ENCODE peak calls at places on chromosome 21, in ten cellular contexts. B is IMR-90, G is Peyer's patch, T is body of pancreas, J is adrenal gland, I is A549, H is NB4, C is stomach, R is lower leg skin, O is heart left ventricle. F is an unnamed sample.

GRCh38 chr21:25424045-25424444 is 183.2 kb downstream of the MRPL39 start:
- DNase-seq in B (no peak), G (no peak), T (no peak), J (no peak), I (no peak), H (no peak), C (no peak), R (no peak), O (no peak), F (no peak)

GRCh38 chr21:45427331-45428271 is 22.6 kb downstream of the COL18A1 start:
- DNase-seq in B (peak), G (peak), T (peak), J (peak), I (peak), H (no peak), C (peak), R (no peak), O (no peak), F (peak)

GRCh38 chr21:31732891-31733520 is 1.1 kb upstream of the SCAF4 start:
- DNase-seq in B (peak), G (peak), T (peak), J (peak), I (peak), H (peak), C (no peak), R (no peak), O (no peak), F (peak)

GRCh38 chr21:28975401-28975800 is 17.3 kb downstream of the LTN1 start:
- DNase-seq in B (peak), G (no peak), T (no peak), J (no peak), I (no peak), H (no peak), C (no peak), R (no peak), O (no peak), F (no peak)

GRCh38 chr21:46459356-46460112 is 843 bp downstream of the DIP2A start:
- DNase-seq in B (peak), G (peak), T (peak), J (peak), I (no peak), H (peak), C (peak), R (peak), O (peak), F (peak)

GRCh38 chr21:15804247-15804985 is 74.6 kb downstream of the USP25 start:
- DNase-seq in B (no peak), G (no peak), T (no peak), J (no peak), I (no peak), H (peak), C (no peak), R (no peak), O (no peak), F (no peak)

GRCh38 chr21:42031816-42032215 is 21.7 kb upstream of the ZBTB21 start:
- DNase-seq in B (no peak), G (no peak), T (no peak), J (no peak), I (no peak), H (no peak), C (no peak), R (no peak), O (no peak), F (no peak)

GRCh38 chr21:34365794-34366193 is 2.0 kb downstream of the KCNE2 start:
- DNase-seq in B (no peak), G (peak), T (no peak), J (peak), I (no peak), H (no peak), C (peak), R (no peak), O (no peak), F (no peak)

GRCh38 chr21:34790341-34790740 is 121.5 kb downstream of the CLIC6 start:
- DNase-seq in B (no peak), G (no peak), T (no peak), J (no peak), I (no peak), H (no peak), C (no peak), R (no peak), O (no peak), F (no peak)

GRCh38 chr21:35543746-35544145 is 494.6 kb upstream of the RUNX1 start:
- DNase-seq in B (no peak), G (no peak), T (no peak), J (no peak), I (no peak), H (no peak), C (no peak), R (no peak), O (no peak), F (no peak)

GRCh38 chr21:35508389-35508888 is 459.3 kb upstream of the RUNX1 start:
- DNase-seq in B (peak), G (peak), T (peak), J (peak), I (peak), H (peak), C (peak), R (peak), O (peak), F (peak)

GRCh38 chr21:31316488-31317169 is 27.4 kb downstream of the TIAM1 start:
- DNase-seq in B (peak), G (no peak), T (no peak), J (no peak), I (no peak), H (no peak), C (no peak), R (no peak), O (no peak), F (no peak)

GRCh38 chr21:17514124-17514481 is 1.3 kb downstream of the CXADR start:
- DNase-seq in B (no peak), G (no peak), T (no peak), J (no peak), I (no peak), H (no peak), C (no peak), R (no peak), O (no peak), F (no peak)

GRCh38 chr21:25307489-25307888 is 299.8 kb downstream of the MRPL39 start:
- DNase-seq in B (peak), G (no peak), T (no peak), J (no peak), I (no peak), H (no peak), C (no peak), R (no peak), O (no peak), F (no peak)

GRCh38 chr21:35394049-35394448 is 344.9 kb upstream of the RUNX1 start:
- DNase-seq in B (no peak), G (no peak), T (peak), J (no peak), I (no peak), H (no peak), C (no peak), R (no peak), O (no peak), F (no peak)

GRCh38 chr21:29102791-29103257 is 27.6 kb upstream of the MAP3K7CL start:
- DNase-seq in B (peak), G (no peak), T (no peak), J (no peak), I (no peak), H (peak), C (no peak), R (no peak), O (no peak), F (no peak)

GRCh38 chr21:41605178-41605933 is 97.4 kb upstream of the TMPRSS2 start:
- DNase-seq in B (no peak), G (no peak), T (peak), J (no peak), I (no peak), H (no peak), C (peak), R (no peak), O (no peak), F (no peak)

GRCh38 chr21:17402885-17403477 is 109.9 kb upstream of the CXADR start:
- DNase-seq in B (peak), G (no peak), T (no peak), J (no peak), I (no peak), H (peak), C (no peak), R (no peak), O (no peak), F (no peak)

GRCh38 chr21:16419188-16419874 is 689.5 kb downstream of the USP25 start:
- DNase-seq in B (peak), G (peak), T (peak), J (peak), I (peak), H (no peak), C (peak), R (peak), O (peak), F (no peak)

GRCh38 chr21:30072496-30072895 is 94.1 kb downstream of the CLDN17 start:
- DNase-seq in B (no peak), G (peak), T (peak), J (no peak), I (peak), H (peak), C (peak), R (no peak), O (no peak), F (peak)

GRCh38 chr21:39379986-39380891 is 31.4 kb upstream of the HMGN1 start:
- DNase-seq in B (peak), G (peak), T (peak), J (peak), I (peak), H (peak), C (peak), R (peak), O (peak), F (peak)

GRCh38 chr21:35138665-35139381 is 89.7 kb upstream of the RUNX1 start:
- DNase-seq in B (peak), G (peak), T (no peak), J (no peak), I (no peak), H (peak), C (no peak), R (no peak), O (no peak), F (no peak)

GRCh38 chr21:25790122-25790951 is 55.6 kb downstream of the GABPA start:
- DNase-seq in B (peak), G (no peak), T (no peak), J (no peak), I (peak), H (peak), C (no peak), R (no peak), O (no peak), F (no peak)

GRCh38 chr21:22128671-22129070 is 1130.5 kb downstream of the NCAM2 start:
- DNase-seq in B (no peak), G (no peak), T (no peak), J (no peak), I (no peak), H (no peak), C (no peak), R (no peak), O (no peak), F (no peak)

GRCh38 chr21:40845621-40846020 is 1.3 kb downstream of the DSCAM start:
- DNase-seq in B (peak), G (no peak), T (no peak), J (no peak), I (no peak), H (no peak), C (no peak), R (no peak), O (no peak), F (no peak)

GRCh38 chr21:33578959-33579542 is 9.4 kb downstream of the DONSON start:
- DNase-seq in B (peak), G (no peak), T (no peak), J (no peak), I (no peak), H (peak), C (no peak), R (no peak), O (no peak), F (no peak)

GRCh38 chr21:42063578-42064521 is 7.3 kb upstream of the UMODL1 start:
- DNase-seq in B (no peak), G (peak), T (peak), J (peak), I (no peak), H (peak), C (peak), R (no peak), O (no peak), F (no peak)

GRCh38 chr21:18244721-18245486 is at the start of gene CHODL:
- DNase-seq in B (no peak), G (no peak), T (no peak), J (no peak), I (no peak), H (no peak), C (no peak), R (no peak), O (no peak), F (no peak)

GRCh38 chr21:38083534-38083933 is 167.3 kb upstream of the KCNJ6 start:
- DNase-seq in B (no peak), G (no peak), T (no peak), J (no peak), I (no peak), H (no peak), C (no peak), R (no peak), O (no peak), F (no peak)

GRCh38 chr21:35249636-35250035 is 200.5 kb upstream of the RUNX1 start:
- DNase-seq in B (no peak), G (no peak), T (peak), J (no peak), I (no peak), H (no peak), C (no peak), R (no peak), O (no peak), F (no peak)

DNA sequence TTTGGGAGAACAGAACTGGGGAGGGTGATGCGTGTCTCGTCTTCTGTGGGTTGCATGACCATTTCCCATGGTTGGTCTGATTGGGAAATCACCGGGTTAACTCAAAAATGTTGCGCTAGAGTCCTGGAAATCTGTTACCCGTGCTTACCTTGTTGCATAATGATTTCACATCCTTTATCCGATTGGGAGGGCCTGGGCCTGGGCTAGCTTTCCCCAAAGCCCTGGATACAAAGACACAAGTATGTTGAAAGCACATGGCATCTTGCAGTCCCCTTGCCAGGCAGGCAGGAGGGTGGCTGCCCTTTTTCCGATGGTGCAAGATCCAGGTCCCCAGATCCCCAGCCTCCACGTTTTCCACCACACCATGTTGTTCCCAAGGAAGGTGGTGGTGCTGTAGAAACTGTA is 582 bp downstream of the TRPM2 start:
- DNase-seq in B (no peak), G (no peak), T (no peak), J (no peak), I (no peak), H (peak), C (no peak), R (no peak), O (no peak), F (no peak)
- TF ChIP-seq POLR2A in B (no peak), G (no peak), T (no peak), J (no peak), I (no peak), H (peak), C (no peak), R (no peak), O (no peak), F (no peak)

GRCh38 chr21:26845066-26845749 is at the start of gene ADAMTS1:
- DNase-seq in B (peak), G (peak), T (peak), J (peak), I (peak), H (no peak), C (peak), R (peak), O (peak), F (peak)
- TF ChIP-seq POLR2A in B (peak), G (peak), T (peak), J (peak), I (no peak), H (no peak), C (peak), R (no peak), O (peak), F (no peak)

GRCh38 chr21:43341349-43342163 is 85.4 kb downstream of the SIK1 start:
- DNase-seq in B (peak), G (no peak), T (no peak), J (no peak), I (peak), H (no peak), C (no peak), R (no peak), O (no peak), F (no peak)

GRCh38 chr21:43345046-43345745 is 81.7 kb downstream of the SIK1 start:
- DNase-seq in B (no peak), G (no peak), T (no peak), J (no peak), I (no peak), H (no peak), C (no peak), R (no peak), O (no peak), F (no peak)

GRCh38 chr21:43342301-43342881 is 84.5 kb downstream of the SIK1 start:
- DNase-seq in B (no peak), G (no peak), T (no peak), J (no peak), I (no peak), H (no peak), C (no peak), R (no peak), O (no peak), F (no peak)

GRCh38 chr21:43343992-43344886 is 82.7 kb downstream of the SIK1 start:
- DNase-seq in B (no peak), G (no peak), T (peak), J (no peak), I (peak), H (no peak), C (peak), R (no peak), O (no peak), F (no peak)

DNA sequence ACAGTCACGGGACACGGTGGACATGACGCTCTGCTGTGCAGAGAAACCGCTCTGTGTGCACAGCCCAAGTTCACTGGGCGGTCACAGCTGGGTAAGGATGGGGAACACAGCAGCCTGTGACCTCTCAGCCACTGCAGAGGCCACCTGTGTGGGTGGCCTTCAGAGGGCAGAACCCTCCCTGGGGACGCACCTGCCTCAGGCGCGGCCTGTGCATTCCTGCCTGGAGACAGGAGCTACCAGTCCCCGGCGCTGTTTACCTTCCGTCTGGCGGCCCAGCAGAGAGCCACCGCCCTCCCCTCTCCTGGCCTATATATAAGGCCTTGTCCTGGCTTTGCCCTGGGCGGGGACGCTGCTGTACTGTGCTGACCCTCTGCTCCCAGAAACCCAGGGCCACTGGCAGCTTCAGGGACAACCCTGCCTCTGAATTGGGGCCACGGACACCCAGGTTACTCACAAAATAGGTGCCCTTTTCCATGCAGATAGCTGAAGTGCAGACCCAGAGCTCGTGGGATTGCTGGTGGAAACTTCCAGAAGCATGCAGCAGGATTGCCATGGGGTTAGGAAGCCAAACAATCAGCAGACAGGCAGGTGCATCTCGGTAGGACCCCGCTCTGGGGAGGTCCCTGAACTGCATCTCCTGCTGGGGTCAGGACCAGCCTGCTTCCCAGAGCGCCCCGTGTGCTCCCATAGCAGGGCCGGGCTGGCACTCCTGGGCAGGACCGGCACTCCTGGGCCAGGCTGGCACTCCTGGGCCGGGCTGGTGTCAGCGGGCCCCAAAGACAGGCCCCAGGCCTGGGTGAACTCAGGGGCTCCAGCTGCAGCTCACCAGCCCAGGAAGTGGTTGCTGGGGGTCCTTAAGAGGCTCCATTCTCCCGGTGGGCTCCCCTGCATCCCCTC is 83.6 kb downstream of the SIK1 start:
- DNase-seq in B (no peak), G (peak), T (peak), J (no peak), I (peak), H (no peak), C (peak), R (no peak), O (no peak), F (no peak)
- TF ChIP-seq POLR2A in B (no peak), G (no peak), T (peak), J (no peak), I (no peak), H (no peak), C (peak), R (no peak), O (no peak), F (no peak)

DNA sequence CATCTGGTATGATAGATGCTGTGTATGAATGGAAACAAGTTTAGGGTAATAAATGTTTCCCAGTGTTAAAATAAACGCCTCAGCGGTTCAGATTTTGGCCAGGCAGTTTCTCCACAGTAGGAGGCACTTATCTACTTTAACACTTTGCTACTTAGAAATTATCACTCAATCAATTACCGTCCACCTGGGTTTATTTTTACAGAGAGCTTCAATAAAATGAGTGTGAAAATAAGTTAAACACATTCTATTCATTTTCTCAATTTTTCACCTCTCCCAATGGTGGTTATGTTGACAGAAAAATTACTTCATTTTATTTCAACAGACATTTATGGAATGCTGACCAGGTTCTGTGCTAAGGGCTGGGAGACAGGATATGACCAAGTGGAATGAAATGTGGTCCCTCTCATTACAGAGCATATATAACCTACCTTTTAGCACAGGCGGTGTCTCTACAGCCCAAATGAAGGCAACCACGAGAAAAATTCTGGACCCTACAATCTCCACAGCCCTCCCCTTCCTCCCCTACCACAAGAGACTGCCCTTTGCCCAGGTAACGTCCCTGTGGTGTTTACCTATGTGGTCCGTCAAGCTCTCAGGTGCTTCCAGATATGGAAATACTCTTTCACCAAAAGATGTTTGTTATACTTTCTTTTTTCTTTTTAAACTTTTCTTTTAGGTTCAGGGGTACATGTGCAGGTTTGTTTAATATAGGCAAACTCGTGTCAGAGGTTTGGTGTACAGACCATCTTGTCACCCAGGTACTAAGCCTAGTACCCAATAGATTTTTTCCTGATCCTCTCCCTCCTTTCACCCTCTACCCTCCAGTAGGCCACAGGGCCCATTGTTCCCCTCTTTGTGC is 105.5 kb downstream of the HLCS start:
- DNase-seq in B (peak), G (no peak), T (peak), J (no peak), I (peak), H (no peak), C (no peak), R (no peak), O (no peak), F (peak)
- TF ChIP-seq POLR2A in B (peak), G (no peak), T (no peak), J (no peak), I (no peak), H (no peak), C (no peak), R (no peak), O (no peak), F (no peak)

DNA sequence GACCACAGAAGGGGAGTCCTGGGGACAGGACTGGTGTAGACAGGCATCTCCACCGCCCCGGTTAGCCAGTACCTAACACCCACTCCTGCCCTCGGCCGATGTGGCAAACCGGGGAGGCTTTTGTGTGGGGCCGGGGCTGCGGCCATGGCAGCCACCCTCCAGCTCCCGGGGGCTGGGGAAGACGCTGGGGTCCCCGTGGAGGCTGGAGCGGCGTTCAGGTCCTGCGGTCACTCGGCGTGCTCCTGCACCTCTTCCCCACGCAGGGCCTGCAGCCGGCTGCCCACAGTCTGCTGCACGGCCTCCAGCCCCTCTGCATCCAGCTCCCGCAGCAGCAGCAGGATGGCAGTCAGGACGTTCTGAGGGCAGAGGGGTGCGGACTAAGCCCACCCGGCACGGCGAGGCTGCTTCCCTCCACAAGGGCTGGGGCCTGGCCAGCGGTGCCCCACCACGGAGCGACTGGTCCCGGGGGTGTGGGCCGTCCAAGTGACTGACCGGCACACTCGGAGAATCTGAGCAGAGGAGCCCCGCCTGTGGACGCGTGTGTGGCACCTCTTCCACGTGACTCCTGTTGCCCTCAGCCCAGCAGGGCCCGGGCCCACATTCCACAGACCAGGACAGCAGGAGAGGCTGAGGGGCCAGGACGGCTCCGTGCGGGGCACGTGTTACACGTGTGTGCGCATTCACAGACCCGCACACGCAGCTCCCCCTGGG is 9.1 kb downstream of the CFAP410 start:
- DNase-seq in B (no peak), G (no peak), T (no peak), J (no peak), I (no peak), H (no peak), C (no peak), R (no peak), O (no peak), F (no peak)
- TF ChIP-seq POLR2A in B (no peak), G (no peak), T (no peak), J (no peak), I (no peak), H (no peak), C (no peak), R (no peak), O (no peak), F (no peak)